ENCODE peak calls at places on chromosomes 2 and 18, in seven cellular contexts. One of them, this sample, is unnamed.

GRCh38 chr2:224947566-224947965 is 94.7 kb downstream of the DOCK10 start:
- DNase-seq in HL-60: no peak
- DNase-seq in SK-N-SH: no peak
- DNase-seq in GM12892: no peak
- DNase-seq in sigmoid colon: no peak
- DNase-seq in K562: no peak
- DNase-seq in spleen: no peak
- DNase-seq in this sample: no peak

GRCh38 chr2:113157897-113158753 is 15.6 kb upstream of the PSD4 start:
- DNase-seq in sigmoid colon: no peak
- DNase-seq in GM12892: no peak
- DNase-seq in HL-60: no peak
- DNase-seq in K562: no peak
- DNase-seq in spleen: no peak
- DNase-seq in SK-N-SH: no peak
- DNase-seq in this sample: no peak

GRCh38 chr18:38923136-38923535 is 1357.5 kb upstream of the CELF4 start:
- DNase-seq in HL-60: no peak
- DNase-seq in spleen: no peak
- DNase-seq in SK-N-SH: no peak
- DNase-seq in K562: no peak
- DNase-seq in sigmoid colon: no peak
- DNase-seq in GM12892: no peak
- DNase-seq in this sample: no peak

GRCh38 chr2:9033385-9034175 is 30.1 kb upstream of the MBOAT2 start:
- DNase-seq in sigmoid colon: no peak
- DNase-seq in K562: peak
- DNase-seq in HL-60: no peak
- DNase-seq in SK-N-SH: peak
- DNase-seq in GM12892: no peak
- DNase-seq in spleen: no peak
- DNase-seq in this sample: no peak

GRCh38 chr2:151111599-151112278 is 149.9 kb downstream of the RBM43 start:
- DNase-seq in K562: no peak
- DNase-seq in sigmoid colon: no peak
- DNase-seq in SK-N-SH: no peak
- DNase-seq in GM12892: no peak
- DNase-seq in spleen: no peak
- DNase-seq in HL-60: no peak
- DNase-seq in this sample: no peak

GRCh38 chr2:8253781-8254180 is 428.1 kb upstream of the ID2 start:
- DNase-seq in sigmoid colon: no peak
- DNase-seq in GM12892: no peak
- DNase-seq in K562: no peak
- DNase-seq in spleen: no peak
- DNase-seq in SK-N-SH: no peak
- DNase-seq in HL-60: no peak
- DNase-seq in this sample: no peak

GRCh38 chr2:146984014-146984413 is 860.8 kb upstream of the ACVR2A start:
- DNase-seq in K562: no peak
- DNase-seq in GM12892: no peak
- DNase-seq in spleen: no peak
- DNase-seq in HL-60: no peak
- DNase-seq in sigmoid colon: no peak
- DNase-seq in SK-N-SH: no peak
- DNase-seq in this sample: no peak

GRCh38 chr2:194346189-194346588 is 1310.8 kb upstream of the SLC39A10 start:
- DNase-seq in spleen: no peak
- DNase-seq in K562: no peak
- DNase-seq in GM12892: no peak
- DNase-seq in SK-N-SH: no peak
- DNase-seq in sigmoid colon: no peak
- DNase-seq in HL-60: no peak
- DNase-seq in this sample: no peak

GRCh38 chr2:159172403-159172802 is 114.1 kb downstream of the WDSUB1 start:
- DNase-seq in spleen: no peak
- DNase-seq in K562: no peak
- DNase-seq in GM12892: no peak
- DNase-seq in HL-60: no peak
- DNase-seq in sigmoid colon: no peak
- DNase-seq in SK-N-SH: no peak
- DNase-seq in this sample: no peak

GRCh38 chr2:8403871-8404270 is 278.0 kb upstream of the ID2 start:
- DNase-seq in SK-N-SH: no peak
- DNase-seq in sigmoid colon: no peak
- DNase-seq in K562: no peak
- DNase-seq in spleen: no peak
- DNase-seq in GM12892: no peak
- DNase-seq in HL-60: no peak
- DNase-seq in this sample: no peak

GRCh38 chr2:124652099-124652498 is 627.0 kb downstream of the CNTNAP5 start:
- DNase-seq in GM12892: no peak
- DNase-seq in spleen: no peak
- DNase-seq in HL-60: no peak
- DNase-seq in sigmoid colon: no peak
- DNase-seq in SK-N-SH: no peak
- DNase-seq in K562: no peak
- DNase-seq in this sample: no peak

GRCh38 chr2:134679740-134680139 is 39.1 kb downstream of the TMEM163 start:
- DNase-seq in K562: no peak
- DNase-seq in SK-N-SH: no peak
- DNase-seq in spleen: no peak
- DNase-seq in sigmoid colon: no peak
- DNase-seq in HL-60: peak
- DNase-seq in GM12892: no peak
- DNase-seq in this sample: no peak

GRCh38 chr2:205564761-205565160 is 117.5 kb upstream of the NRP2 start:
- DNase-seq in HL-60: no peak
- DNase-seq in sigmoid colon: no peak
- DNase-seq in spleen: no peak
- DNase-seq in SK-N-SH: no peak
- DNase-seq in K562: no peak
- DNase-seq in GM12892: no peak
- DNase-seq in this sample: no peak

GRCh38 chr18:45997689-45998088 is 30.6 kb upstream of the EPG5 start:
- DNase-seq in spleen: no peak
- DNase-seq in GM12892: peak
- DNase-seq in HL-60: no peak
- DNase-seq in SK-N-SH: no peak
- DNase-seq in sigmoid colon: no peak
- DNase-seq in K562: no peak
- DNase-seq in this sample: peak

GRCh38 chr2:20419007-20419576 is 27.8 kb upstream of the RHOB start:
- DNase-seq in spleen: no peak
- DNase-seq in HL-60: no peak
- DNase-seq in GM12892: no peak
- DNase-seq in K562: no peak
- DNase-seq in SK-N-SH: no peak
- DNase-seq in sigmoid colon: peak
- DNase-seq in this sample: no peak

GRCh38 chr2:169077674-169078240 is 8.4 kb downstream of the DHRS9 start:
- DNase-seq in SK-N-SH: no peak
- DNase-seq in GM12892: no peak
- DNase-seq in sigmoid colon: no peak
- DNase-seq in HL-60: no peak
- DNase-seq in spleen: no peak
- DNase-seq in K562: peak
- DNase-seq in this sample: no peak

GRCh38 chr2:6071536-6071935 is 379.4 kb downstream of the SOX11 start:
- DNase-seq in GM12892: no peak
- DNase-seq in K562: no peak
- DNase-seq in sigmoid colon: no peak
- DNase-seq in SK-N-SH: peak
- DNase-seq in HL-60: no peak
- DNase-seq in spleen: no peak
- DNase-seq in this sample: no peak

GRCh38 chr2:38074775-38075435 is 1.0 kb downstream of the CYP1B1 start:
- DNase-seq in GM12892: no peak
- DNase-seq in SK-N-SH: no peak
- DNase-seq in spleen: peak
- DNase-seq in sigmoid colon: no peak
- DNase-seq in K562: no peak
- DNase-seq in HL-60: no peak
- DNase-seq in this sample: no peak

GRCh38 chr2:201854221-201854801 is 48.0 kb downstream of the CDK15 start:
- DNase-seq in SK-N-SH: no peak
- DNase-seq in spleen: no peak
- DNase-seq in K562: no peak
- DNase-seq in HL-60: no peak
- DNase-seq in GM12892: no peak
- DNase-seq in sigmoid colon: no peak
- DNase-seq in this sample: no peak

GRCh38 chr18:3453540-3454364 is 3.8 kb downstream of the TGIF1 start:
- DNase-seq in SK-N-SH: no peak
- DNase-seq in sigmoid colon: peak
- DNase-seq in GM12892: no peak
- DNase-seq in K562: peak
- DNase-seq in HL-60: peak
- DNase-seq in spleen: peak
- DNase-seq in this sample: no peak

GRCh38 chr2:105573910-105574655 is 170.6 kb upstream of the NCK2 start:
- DNase-seq in sigmoid colon: no peak
- DNase-seq in K562: no peak
- DNase-seq in SK-N-SH: no peak
- DNase-seq in spleen: no peak
- DNase-seq in GM12892: no peak
- DNase-seq in HL-60: no peak
- DNase-seq in this sample: no peak

GRCh38 chr2:106124787-106125549 is 69.1 kb downstream of the UXS1 start:
- DNase-seq in SK-N-SH: no peak
- DNase-seq in spleen: no peak
- DNase-seq in K562: no peak
- DNase-seq in HL-60: no peak
- DNase-seq in sigmoid colon: no peak
- DNase-seq in GM12892: no peak
- DNase-seq in this sample: no peak

GRCh38 chr18:25621144-25621543 is 269.2 kb upstream of the ZNF521 start:
- DNase-seq in K562: no peak
- DNase-seq in sigmoid colon: no peak
- DNase-seq in SK-N-SH: no peak
- DNase-seq in HL-60: no peak
- DNase-seq in GM12892: no peak
- DNase-seq in spleen: no peak
- DNase-seq in this sample: no peak

GRCh38 chr2:104088745-104089144 is 765.2 kb upstream of the POU3F3 start:
- DNase-seq in K562: no peak
- DNase-seq in SK-N-SH: no peak
- DNase-seq in HL-60: no peak
- DNase-seq in sigmoid colon: no peak
- DNase-seq in GM12892: no peak
- DNase-seq in spleen: no peak
- DNase-seq in this sample: no peak

GRCh38 chr2:41038408-41038807 is 586.5 kb upstream of the SLC8A1 start:
- DNase-seq in HL-60: no peak
- DNase-seq in GM12892: no peak
- DNase-seq in sigmoid colon: no peak
- DNase-seq in spleen: no peak
- DNase-seq in K562: no peak
- DNase-seq in SK-N-SH: no peak
- DNase-seq in this sample: no peak

GRCh38 chr18:48742304-48742703 is 203.5 kb downstream of the CTIF start:
- DNase-seq in HL-60: no peak
- DNase-seq in SK-N-SH: no peak
- DNase-seq in K562: no peak
- DNase-seq in spleen: no peak
- DNase-seq in GM12892: no peak
- DNase-seq in sigmoid colon: no peak
- DNase-seq in this sample: no peak

GRCh38 chr18:43883886-43884285 is 606.6 kb upstream of the SYT4 start:
- DNase-seq in GM12892: no peak
- DNase-seq in HL-60: no peak
- DNase-seq in sigmoid colon: no peak
- DNase-seq in SK-N-SH: no peak
- DNase-seq in K562: no peak
- DNase-seq in spleen: no peak
- DNase-seq in this sample: no peak

GRCh38 chr2:219560037-219560892 is 11.1 kb downstream of the OBSL1 start:
- DNase-seq in HL-60: no peak
- DNase-seq in sigmoid colon: no peak
- DNase-seq in spleen: no peak
- DNase-seq in K562: no peak
- DNase-seq in GM12892: peak
- DNase-seq in SK-N-SH: peak
- DNase-seq in this sample: peak
- TF ChIP-seq POLR2AphosphoS5 in HL-60: no peak
- TF ChIP-seq POLR2AphosphoS5 in sigmoid colon: no peak
- TF ChIP-seq POLR2AphosphoS5 in spleen: no peak
- TF ChIP-seq POLR2AphosphoS5 in K562: no peak
- TF ChIP-seq POLR2AphosphoS5 in GM12892: no peak
- TF ChIP-seq POLR2AphosphoS5 in SK-N-SH: no peak
- TF ChIP-seq POLR2AphosphoS5 in this sample: no peak

GRCh38 chr2:1413156-1413690 is at the start of gene TPO:
- DNase-seq in spleen: no peak
- DNase-seq in SK-N-SH: no peak
- DNase-seq in HL-60: no peak
- DNase-seq in K562: no peak
- DNase-seq in GM12892: no peak
- DNase-seq in sigmoid colon: no peak
- DNase-seq in this sample: no peak
- TF ChIP-seq POLR2AphosphoS5 in spleen: no peak
- TF ChIP-seq POLR2AphosphoS5 in SK-N-SH: no peak
- TF ChIP-seq POLR2AphosphoS5 in HL-60: no peak
- TF ChIP-seq POLR2AphosphoS5 in K562: no peak
- TF ChIP-seq POLR2AphosphoS5 in GM12892: no peak
- TF ChIP-seq POLR2AphosphoS5 in sigmoid colon: no peak
- TF ChIP-seq POLR2AphosphoS5 in this sample: no peak

GRCh38 chr2:158102446-158102845 is 770 bp downstream of the UPP2 start:
- DNase-seq in spleen: no peak
- DNase-seq in K562: no peak
- DNase-seq in GM12892: no peak
- DNase-seq in sigmoid colon: no peak
- DNase-seq in SK-N-SH: no peak
- DNase-seq in HL-60: no peak
- DNase-seq in this sample: no peak
- TF ChIP-seq POLR2AphosphoS5 in spleen: no peak
- TF ChIP-seq POLR2AphosphoS5 in K562: no peak
- TF ChIP-seq POLR2AphosphoS5 in GM12892: no peak
- TF ChIP-seq POLR2AphosphoS5 in sigmoid colon: no peak
- TF ChIP-seq POLR2AphosphoS5 in SK-N-SH: no peak
- TF ChIP-seq POLR2AphosphoS5 in HL-60: no peak
- TF ChIP-seq POLR2AphosphoS5 in this sample: no peak

GRCh38 chr18:57798713-57799373 is 4.3 kb downstream of the ATP8B1 start:
- DNase-seq in SK-N-SH: no peak
- DNase-seq in K562: no peak
- DNase-seq in sigmoid colon: no peak
- DNase-seq in GM12892: no peak
- DNase-seq in HL-60: no peak
- DNase-seq in spleen: no peak
- DNase-seq in this sample: no peak
- TF ChIP-seq POLR2AphosphoS5 in SK-N-SH: no peak
- TF ChIP-seq POLR2AphosphoS5 in K562: no peak
- TF ChIP-seq POLR2AphosphoS5 in sigmoid colon: no peak
- TF ChIP-seq POLR2AphosphoS5 in GM12892: no peak
- TF ChIP-seq POLR2AphosphoS5 in HL-60: no peak
- TF ChIP-seq POLR2AphosphoS5 in spleen: no peak
- TF ChIP-seq POLR2AphosphoS5 in this sample: no peak

GRCh38 chr18:71678144-71678543 is 866.0 kb downstream of the CBLN2 start:
- DNase-seq in SK-N-SH: no peak
- DNase-seq in spleen: no peak
- DNase-seq in K562: no peak
- DNase-seq in HL-60: no peak
- DNase-seq in GM12892: no peak
- DNase-seq in sigmoid colon: no peak
- DNase-seq in this sample: no peak

GRCh38 chr18:71682591-71682990 is 861.6 kb downstream of the CBLN2 start:
- DNase-seq in K562: no peak
- DNase-seq in spleen: no peak
- DNase-seq in GM12892: no peak
- DNase-seq in sigmoid colon: no peak
- DNase-seq in SK-N-SH: no peak
- DNase-seq in HL-60: no peak
- DNase-seq in this sample: no peak
- TF ChIP-seq POLR2AphosphoS5 in K562: no peak
- TF ChIP-seq POLR2AphosphoS5 in spleen: no peak
- TF ChIP-seq POLR2AphosphoS5 in GM12892: no peak
- TF ChIP-seq POLR2AphosphoS5 in sigmoid colon: no peak
- TF ChIP-seq POLR2AphosphoS5 in SK-N-SH: no peak
- TF ChIP-seq POLR2AphosphoS5 in HL-60: no peak
- TF ChIP-seq POLR2AphosphoS5 in this sample: no peak